ENCODE peak calls at places on chromosomes 4 and X, in six cellular contexts. W is H1, Y is SK-N-SH, G is K562, R is GM12891, K is HepG2. S is an unnamed sample.
A peak's percentile ranks its signal among the peaks of the same experiment; 100 is the strongest.

GRCh38 chr4:105808459-105809041 is 86.7 kb upstream of the NPNT start:
- DNase-seq in W (no peak), Y (peak; percentile 13), G (no peak), R (no peak), K (no peak), S (no peak)

GRCh38 chrX:123138473-123138872 is 45.6 kb upstream of the GRIA3 start:
- DNase-seq in W (no peak), Y (no peak), G (no peak), R (no peak), K (no peak), S (no peak)

GRCh38 chr4:48904541-48905142 is 1.9 kb downstream of the OCIAD2 start:
- DNase-seq in W (no peak), Y (no peak), G (no peak), R (no peak), K (no peak), S (no peak)

GRCh38 chr4:95556460-95556859 is 7.7 kb upstream of the UNC5C start:
- DNase-seq in W (no peak), Y (no peak), G (no peak), R (no peak), K (no peak), S (no peak)

GRCh38 chr4:107913283-107913899 is 18.0 kb upstream of the CYP2U1 start:
- DNase-seq in W (no peak), Y (peak; percentile 36), G (peak; percentile 49), R (no peak), K (peak; percentile 59), S (no peak)

GRCh38 chr4:97517948-97518347 is 625.3 kb downstream of the STPG2 start:
- DNase-seq in W (no peak), Y (no peak), G (no peak), R (no peak), K (no peak), S (no peak)

GRCh38 chr4:181728567-181728966 is 514.6 kb upstream of the TENM3 start:
- DNase-seq in W (no peak), Y (no peak), G (no peak), R (no peak), K (no peak), S (no peak)

GRCh38 chr4:134622194-134622593 is 420.6 kb upstream of the PABPC4L start:
- DNase-seq in W (no peak), Y (no peak), G (no peak), R (no peak), K (no peak), S (no peak)

GRCh38 chrX:68249401-68249831 is 183.9 kb downstream of the OPHN1 start:
- DNase-seq in W (no peak), Y (no peak), G (no peak), R (no peak), K (no peak), S (no peak)

GRCh38 chr4:136925203-136925602 is 607.1 kb downstream of the PCDH18 start:
- DNase-seq in W (no peak), Y (no peak), G (no peak), R (no peak), K (no peak), S (no peak)

GRCh38 chr4:124329134-124329533 is 383.4 kb downstream of the ANKRD50 start:
- DNase-seq in W (no peak), Y (no peak), G (no peak), R (no peak), K (no peak), S (no peak)
- TF ChIP-seq TAF1 in W (no peak), Y (no peak), G (no peak), R (no peak), K (no peak), S (no peak)

GRCh38 chr4:40621592-40622512 is 7.8 kb downstream of the RBM47 start:
- DNase-seq in W (no peak), Y (no peak), G (no peak), R (no peak), K (peak; percentile 60), S (no peak)
- TF ChIP-seq POLR2AphosphoS5 in W (no peak), Y (no peak), G (no peak), R (no peak), K (no peak), S (peak; percentile 32)

GRCh38 chr4:172787117-172787516 is 381.5 kb upstream of the GALNT7 start:
- DNase-seq in W (no peak), Y (no peak), G (no peak), R (no peak), K (no peak), S (no peak)

GRCh38 chr4:172785623-172786022 is 383.0 kb upstream of the GALNT7 start:
- DNase-seq in W (no peak), Y (no peak), G (no peak), R (no peak), K (no peak), S (no peak)

GRCh38 chr4:172791841-172792240 is 376.8 kb upstream of the GALNT7 start:
- DNase-seq in W (no peak), Y (no peak), G (no peak), R (no peak), K (no peak), S (no peak)

GRCh38 chr4:172786039-172786792 is 382.4 kb upstream of the GALNT7 start:
- DNase-seq in W (no peak), Y (no peak), G (no peak), R (no peak), K (no peak), S (no peak)
- TF ChIP-seq TAF1 in W (no peak), Y (no peak), G (no peak), R (no peak), K (no peak), S (no peak)

GRCh38 chr4:53541577-53542206 is 49.6 kb downstream of the LNX1 start:
- DNase-seq in W (no peak), Y (peak; percentile 47), G (no peak), R (no peak), K (no peak), S (no peak)
- TF ChIP-seq POLR2AphosphoS5 in W (no peak), Y (peak; percentile 80), G (no peak), R (no peak), K (no peak), S (no peak)

GRCh38 chr4:8501781-8502180 is 61.2 kb downstream of the TRMT44 start:
- DNase-seq in W (no peak), Y (no peak), G (no peak), R (no peak), K (no peak), S (no peak)

GRCh38 chr4:8502371-8502770 is 61.8 kb downstream of the TRMT44 start:
- DNase-seq in W (no peak), Y (no peak), G (no peak), R (no peak), K (no peak), S (no peak)

GRCh38 chr4:8503801-8504200 is 63.2 kb downstream of the TRMT44 start:
- DNase-seq in W (no peak), Y (no peak), G (no peak), R (no peak), K (no peak), S (no peak)

GRCh38 chr4:8504279-8505007 is 63.9 kb downstream of the TRMT44 start:
- DNase-seq in W (no peak), Y (peak; percentile 79), G (no peak), R (no peak), K (peak; percentile 10), S (no peak)

GRCh38 chr4:8502836-8503585 is 62.4 kb downstream of the TRMT44 start:
- DNase-seq in W (no peak), Y (no peak), G (no peak), R (no peak), K (peak; percentile 18), S (no peak)
- TF ChIP-seq TAF1 in W (no peak), Y (no peak), G (no peak), R (no peak), K (no peak), S (no peak)

GRCh38 chr4:150572704-150573504 is 9.0 kb upstream of the MAB21L2 start:
- DNase-seq in W (no peak), Y (no peak), G (peak; percentile 25), R (no peak), K (no peak), S (no peak)

GRCh38 chr4:150570123-150570522 is 11.8 kb upstream of the MAB21L2 start:
- DNase-seq in W (no peak), Y (no peak), G (no peak), R (no peak), K (no peak), S (no peak)

GRCh38 chr4:150567070-150567469 is 14.9 kb upstream of the MAB21L2 start:
- DNase-seq in W (no peak), Y (no peak), G (no peak), R (no peak), K (no peak), S (no peak)

GRCh38 chr4:150570862-150571261 is 11.1 kb upstream of the MAB21L2 start:
- DNase-seq in W (no peak), Y (no peak), G (peak; percentile 20), R (no peak), K (no peak), S (no peak)

GRCh38 chr4:150569384-150569987 is 12.5 kb upstream of the MAB21L2 start:
- DNase-seq in W (no peak), Y (no peak), G (no peak), R (no peak), K (no peak), S (no peak)
- TF ChIP-seq POLR2AphosphoS5 in W (no peak), Y (no peak), G (no peak), R (no peak), K (no peak), S (no peak)